ENCODE peak calls at places on chromosomes 16 and 17, in six cellular contexts. G, Y, S, N, F and U are unnamed samples.

GRCh38 chr17:7857724-7858486 is at the start of gene CYB5D1:
- DNase-seq in F (no peak), G (peak; percentile 69), Y (peak; percentile 75), S (peak; percentile 97), N (peak; percentile 90), U (peak; percentile 90)

GRCh38 chr17:67139784-67140665 is 95.7 kb downstream of the CACNG1 start:
- DNase-seq in G (peak; percentile 14), Y (no peak), F (no peak), S (no peak), N (peak; percentile 19), U (peak; percentile 18)

GRCh38 chr16:19137201-19137601 is 23.4 kb downstream of the ITPRIPL2 start:
- DNase-seq in N (no peak), Y (no peak), G (no peak), F (no peak), S (no peak), U (no peak)

GRCh38 chr16:11639925-11640899 is 28.0 kb upstream of the SNN start:
- DNase-seq in F (no peak), S (peak; percentile 18), N (peak; percentile 90), Y (peak; percentile 94), G (no peak), U (peak; percentile 94)

GRCh38 chr16:4240624-4241023 is 1.3 kb downstream of the SRL start:
- DNase-seq in Y (no peak), S (no peak), N (no peak), F (no peak), G (no peak), U (no peak)

GRCh38 chr17:4591529-4591928 is 7.2 kb downstream of the SMTNL2 start:
- DNase-seq in S (no peak), Y (peak; percentile 46), G (no peak), F (no peak), N (no peak), U (peak; percentile 14)

GRCh38 chr17:68057531-68057952 is 22.0 kb downstream of the KPNA2 start:
- DNase-seq in F (no peak), G (no peak), N (no peak), Y (no peak), S (peak; percentile 53), U (peak; percentile 54)

GRCh38 chr17:76492250-76492988 is 8.8 kb downstream of the RHBDF2 start:
- DNase-seq in Y (no peak), N (no peak), G (no peak), F (peak; percentile 58), S (no peak), U (peak; percentile 64)

GRCh38 chr16:66295761-66296546 is 70.5 kb upstream of the CDH5 start:
- DNase-seq in F (no peak), Y (no peak), S (no peak), G (no peak), N (no peak), U (no peak)

GRCh38 chr16:30009990-30010816 is 624 bp downstream of the DOC2A start:
- DNase-seq in F (no peak), S (no peak), G (no peak), Y (no peak), N (no peak), U (peak; percentile 45)

GRCh38 chr16:9077001-9077809 is 14.2 kb upstream of the HAPSTR1 start:
- DNase-seq in Y (no peak), G (no peak), S (no peak), F (no peak), N (peak; percentile 31), U (peak; percentile 55)

GRCh38 chr17:7318121-7318860 is 3.1 kb upstream of the GPS2 start:
- DNase-seq in Y (no peak), G (no peak), F (no peak), N (no peak), S (no peak), U (no peak)

GRCh38 chr17:2566056-2566455 is 27.4 kb upstream of the PAFAH1B1 start:
- DNase-seq in N (no peak), G (no peak), Y (no peak), S (no peak), F (no peak), U (no peak)

GRCh38 chr17:56672195-56672594 is 78.7 kb downstream of the NOG start:
- DNase-seq in N (no peak), G (no peak), S (no peak), F (no peak), Y (no peak), U (no peak)

GRCh38 chr16:49338867-49339266 is 34.7 kb upstream of the C16orf78 start:
- DNase-seq in F (no peak), G (no peak), Y (no peak), S (no peak), N (no peak), U (no peak)

GRCh38 chr17:62179525-62180161 is 114.6 kb upstream of the MED13 start:
- DNase-seq in N (peak; percentile 52), S (peak; percentile 80), G (peak; percentile 73), Y (peak; percentile 85), F (no peak), U (peak; percentile 26)

GRCh38 chr17:62178579-62178978 is 113.5 kb upstream of the MED13 start:
- DNase-seq in S (peak; percentile 48), F (no peak), G (no peak), N (no peak), Y (no peak), U (no peak)

DNA sequence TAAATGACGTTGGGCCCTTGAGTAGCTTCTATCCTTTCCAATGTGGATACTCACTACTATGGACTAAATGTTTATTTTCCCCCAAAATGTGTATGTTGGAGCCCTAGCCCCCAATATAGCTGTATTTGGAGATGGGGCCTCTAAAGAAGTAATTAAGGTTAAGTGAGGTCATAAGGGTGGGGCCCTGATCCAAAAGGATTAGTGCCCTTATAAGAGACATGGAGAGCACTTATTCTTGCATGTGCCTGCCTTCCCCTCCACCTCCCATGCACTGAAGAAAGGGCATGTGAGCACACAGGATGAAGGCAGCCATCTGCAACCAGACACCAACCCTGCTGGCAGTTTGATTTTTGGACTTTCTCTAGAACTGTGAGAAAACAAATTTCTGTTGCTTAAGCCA is 115.7 kb upstream of the MED13 start:
- DNase-seq in G (no peak), Y (no peak), S (no peak), N (no peak), F (no peak), U (no peak)
- TF ChIP-seq CTCF in G (no peak), Y (no peak), S (no peak), N (no peak), F (no peak), U (no peak)

GRCh38 chr16:73116576-73116975 is 68.6 kb upstream of the ZFHX3 start:
- DNase-seq in S (no peak), G (no peak), Y (no peak), N (no peak), F (no peak), U (no peak)

GRCh38 chr16:73107371-73107770 is 59.4 kb upstream of the ZFHX3 start:
- DNase-seq in F (no peak), N (no peak), S (no peak), Y (no peak), G (no peak), U (no peak)

GRCh38 chr16:73113326-73113720 is 65.4 kb upstream of the ZFHX3 start:
- DNase-seq in G (no peak), F (no peak), N (no peak), Y (no peak), S (no peak), U (no peak)
- TF ChIP-seq MYC in G (no peak), F (no peak), N (no peak), Y (no peak), S (no peak), U (no peak)

DNA sequence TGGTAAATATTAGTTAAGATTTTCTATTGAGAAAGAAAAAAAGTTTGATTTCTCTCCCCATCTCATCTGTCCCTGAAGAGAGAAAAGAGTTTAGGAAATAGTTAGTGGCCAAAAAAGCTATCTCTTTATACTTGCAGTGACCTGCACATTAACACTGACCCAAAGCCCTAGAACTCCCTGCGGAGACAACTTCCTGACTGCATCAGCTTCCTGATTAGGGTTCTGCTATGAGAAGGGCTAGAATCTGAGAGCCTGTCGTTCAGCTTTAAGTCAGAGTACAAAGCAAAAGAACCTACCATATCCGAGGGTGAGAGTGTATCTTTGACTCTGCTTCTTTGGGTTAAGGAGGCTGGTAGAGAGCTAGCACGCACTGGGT is 24.7 kb downstream of the LIMD2 start:
- DNase-seq in G (peak; percentile 29), F (no peak), S (peak; percentile 85), Y (no peak), N (no peak), U (peak; percentile 34)
- TF ChIP-seq MAX in G (no peak), F (no peak), S (no peak), Y (no peak), N (no peak), U (no peak)

GRCh38 chr16:54063374-54063773 is 223.2 kb downstream of the IRX3 start:
- DNase-seq in N (no peak), G (no peak), Y (no peak), S (no peak), F (no peak), U (peak; percentile 56)

GRCh38 chr16:54060599-54061355 is 225.8 kb downstream of the IRX3 start:
- DNase-seq in G (no peak), F (no peak), S (no peak), Y (no peak), N (no peak), U (no peak)

GRCh38 chr16:54061454-54061853 is 225.1 kb downstream of the IRX3 start:
- DNase-seq in S (no peak), Y (no peak), N (no peak), F (no peak), G (no peak), U (no peak)

GRCh38 chr16:54059319-54059718 is 227.3 kb downstream of the IRX3 start:
- DNase-seq in Y (no peak), G (no peak), F (no peak), N (no peak), S (no peak), U (no peak)

GRCh38 chr16:54062361-54063346 is 223.9 kb downstream of the IRX3 start:
- DNase-seq in G (no peak), F (no peak), Y (no peak), S (no peak), N (no peak), U (peak; percentile 87)
- TF ChIP-seq CTCF in G (no peak), F (no peak), Y (no peak), S (no peak), N (peak; percentile 48), U (peak; percentile 47)

GRCh38 chr17:36468903-36469635 is 17.4 kb upstream of the ZNHIT3 start:
- DNase-seq in Y (no peak), F (no peak), G (no peak), N (no peak), S (no peak), U (no peak)
- TF ChIP-seq MYC in Y (no peak), F (no peak), G (no peak), N (no peak), S (no peak), U (no peak)

GRCh38 chr17:13351046-13351445 is 250.7 kb downstream of the HS3ST3A1 start:
- DNase-seq in F (no peak), N (no peak), G (no peak), Y (no peak), S (no peak), U (no peak)
- TF ChIP-seq MAX in F (no peak), N (no peak), G (no peak), Y (no peak), S (no peak), U (no peak)

DNA sequence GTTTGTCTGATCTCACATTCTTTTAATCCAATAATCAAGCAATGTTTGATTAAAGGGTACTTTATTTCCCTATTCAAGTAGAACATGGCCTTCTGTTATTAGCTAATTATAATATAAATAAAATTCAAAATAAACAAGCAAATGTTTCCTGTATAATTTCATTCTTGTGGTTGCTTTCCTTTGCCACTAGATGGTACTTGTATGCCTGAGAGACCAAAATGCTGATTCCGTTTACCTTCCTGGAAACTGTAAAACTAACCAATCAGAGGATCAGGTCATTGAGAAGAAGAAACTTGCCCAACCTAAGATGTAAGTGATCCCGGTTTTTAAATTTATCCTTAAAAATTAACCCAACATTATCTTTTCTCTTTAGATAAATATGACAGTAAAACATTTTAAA is 8.1 kb upstream of the ABCA5 start:
- DNase-seq in S (peak; percentile 46), Y (peak; percentile 39), F (no peak), N (peak; percentile 46), G (peak; percentile 29), U (peak; percentile 19)
- TF ChIP-seq CTCF in S (peak; percentile 30), Y (peak; percentile 48), F (peak; percentile 43), N (peak; percentile 53), G (no peak), U (no peak)